ENCODE peak calls at places on chromosomes 16 and 17, in six cellular contexts. One of them, this sample, is unnamed.

GRCh38 chr16:58262592-58262991 is 32.2 kb downstream of the PRSS54 start:
- DNase-seq in fibroblast of lung: no peak
- DNase-seq in A549: no peak
- DNase-seq in tibial nerve: no peak
- DNase-seq in hepatocyte: no peak
- DNase-seq in cardiac muscle cell: no peak
- DNase-seq in this sample: no peak

GRCh38 chr16:27779719-27780161 is 229.8 kb downstream of the KATNIP start:
- DNase-seq in A549: peak; percentile 47
- DNase-seq in fibroblast of lung: peak; percentile 58
- DNase-seq in tibial nerve: peak; percentile 26
- DNase-seq in cardiac muscle cell: peak; percentile 58
- DNase-seq in hepatocyte: peak; percentile 51
- DNase-seq in this sample: peak; percentile 55

GRCh38 chr16:10098991-10099390 is 83.2 kb downstream of the GRIN2A start:
- DNase-seq in A549: no peak
- DNase-seq in fibroblast of lung: no peak
- DNase-seq in hepatocyte: no peak
- DNase-seq in tibial nerve: no peak
- DNase-seq in cardiac muscle cell: no peak
- DNase-seq in this sample: no peak

GRCh38 chr17:28346746-28347246 is 10.5 kb downstream of the POLDIP2 start:
- DNase-seq in fibroblast of lung: peak; percentile 80
- DNase-seq in hepatocyte: peak; percentile 62
- DNase-seq in A549: no peak
- DNase-seq in cardiac muscle cell: peak; percentile 49
- DNase-seq in tibial nerve: no peak
- DNase-seq in this sample: no peak

GRCh38 chr17:37024181-37024637 is 75.5 kb downstream of the AATF start:
- DNase-seq in fibroblast of lung: peak; percentile 16
- DNase-seq in cardiac muscle cell: no peak
- DNase-seq in A549: no peak
- DNase-seq in hepatocyte: no peak
- DNase-seq in tibial nerve: no peak
- DNase-seq in this sample: no peak

GRCh38 chr17:40559016-40559853 is 6.0 kb downstream of the CCR7 start:
- DNase-seq in cardiac muscle cell: no peak
- DNase-seq in A549: no peak
- DNase-seq in fibroblast of lung: no peak
- DNase-seq in tibial nerve: no peak
- DNase-seq in hepatocyte: no peak
- DNase-seq in this sample: peak; percentile 59

GRCh38 chr17:65039349-65039988 is 17.1 kb downstream of the GNA13 start:
- DNase-seq in fibroblast of lung: no peak
- DNase-seq in cardiac muscle cell: no peak
- DNase-seq in hepatocyte: no peak
- DNase-seq in A549: no peak
- DNase-seq in tibial nerve: no peak
- DNase-seq in this sample: no peak

GRCh38 chr16:69150146-69150865 is 17.9 kb downstream of the UTP4 start:
- DNase-seq in fibroblast of lung: peak; percentile 87
- DNase-seq in A549: peak; percentile 77
- DNase-seq in hepatocyte: peak; percentile 90
- DNase-seq in cardiac muscle cell: peak; percentile 88
- DNase-seq in tibial nerve: no peak
- DNase-seq in this sample: peak; percentile 54

GRCh38 chr17:71470062-71470461 is 650.8 kb upstream of the SOX9 start:
- DNase-seq in tibial nerve: no peak
- DNase-seq in hepatocyte: no peak
- DNase-seq in A549: no peak
- DNase-seq in fibroblast of lung: no peak
- DNase-seq in cardiac muscle cell: no peak
- DNase-seq in this sample: no peak

GRCh38 chr17:34713687-34714086 is 134.3 kb downstream of the TMEM132E start:
- DNase-seq in fibroblast of lung: no peak
- DNase-seq in cardiac muscle cell: no peak
- DNase-seq in tibial nerve: no peak
- DNase-seq in A549: no peak
- DNase-seq in hepatocyte: no peak
- DNase-seq in this sample: no peak

GRCh38 chr17:72477529-72477928 is 356.7 kb downstream of the SOX9 start:
- DNase-seq in A549: no peak
- DNase-seq in tibial nerve: no peak
- DNase-seq in cardiac muscle cell: no peak
- DNase-seq in hepatocyte: peak; percentile 46
- DNase-seq in fibroblast of lung: no peak
- DNase-seq in this sample: no peak

GRCh38 chr17:81579821-81580321 is 27.7 kb upstream of the FAAP100 start:
- DNase-seq in hepatocyte: no peak
- DNase-seq in A549: no peak
- DNase-seq in cardiac muscle cell: no peak
- DNase-seq in fibroblast of lung: no peak
- DNase-seq in tibial nerve: no peak
- DNase-seq in this sample: no peak
- H3K4me1 ChIP-seq in hepatocyte: peaks cover 16% of the 10 kb centered on the region
- H3K4me1 ChIP-seq in A549: peaks cover 87% of the 10 kb centered on the region
- H3K4me1 ChIP-seq in cardiac muscle cell: peaks cover 14% of the 10 kb centered on the region
- H3K4me1 ChIP-seq in fibroblast of lung: peaks cover 24% of the 10 kb centered on the region
- H3K4me1 ChIP-seq in tibial nerve: no peaks in the 10 kb centered on the region
- H3K4me1 ChIP-seq in this sample: peaks cover 31% of the 10 kb centered on the region

GRCh38 chr16:4788910-4789309 is 765 bp upstream of the SEPTIN12 start:
- DNase-seq in hepatocyte: no peak
- DNase-seq in cardiac muscle cell: no peak
- DNase-seq in tibial nerve: no peak
- DNase-seq in fibroblast of lung: no peak
- DNase-seq in A549: no peak
- DNase-seq in this sample: no peak
- H3K4me3 ChIP-seq in hepatocyte: no peak overlapping the region
- H3K4me3 ChIP-seq in cardiac muscle cell: no peak overlapping the region
- H3K4me3 ChIP-seq in tibial nerve: no peak overlapping the region
- H3K4me3 ChIP-seq in fibroblast of lung: no peak overlapping the region
- H3K4me3 ChIP-seq in A549: no peak overlapping the region
- H3K4me3 ChIP-seq in this sample: no peak overlapping the region

GRCh38 chr16:35731341-35732040 is 2272.1 kb downstream of the TP53TG3F start:
- DNase-seq in A549: no peak
- DNase-seq in fibroblast of lung: no peak
- DNase-seq in hepatocyte: no peak
- DNase-seq in tibial nerve: no peak
- DNase-seq in cardiac muscle cell: no peak
- DNase-seq in this sample: no peak

GRCh38 chr16:35724551-35724950 is 2265.1 kb downstream of the TP53TG3F start:
- DNase-seq in fibroblast of lung: no peak
- DNase-seq in hepatocyte: no peak
- DNase-seq in cardiac muscle cell: no peak
- DNase-seq in tibial nerve: no peak
- DNase-seq in A549: no peak
- DNase-seq in this sample: no peak

GRCh38 chr16:35730251-35730650 is 2270.8 kb downstream of the TP53TG3F start:
- DNase-seq in tibial nerve: no peak
- DNase-seq in A549: no peak
- DNase-seq in fibroblast of lung: no peak
- DNase-seq in cardiac muscle cell: no peak
- DNase-seq in hepatocyte: no peak
- DNase-seq in this sample: no peak

GRCh38 chr16:35725949-35726348 is 2266.5 kb downstream of the TP53TG3F start:
- DNase-seq in tibial nerve: no peak
- DNase-seq in hepatocyte: no peak
- DNase-seq in cardiac muscle cell: no peak
- DNase-seq in fibroblast of lung: no peak
- DNase-seq in A549: no peak
- DNase-seq in this sample: no peak
- H3K9me3 ChIP-seq in tibial nerve: peaks cover 95% of the 10 kb centered on the region
- H3K9me3 ChIP-seq in hepatocyte: no peaks in the 10 kb centered on the region
- H3K9me3 ChIP-seq in cardiac muscle cell: no peaks in the 10 kb centered on the region
- H3K9me3 ChIP-seq in fibroblast of lung: no peaks in the 10 kb centered on the region
- H3K9me3 ChIP-seq in A549: peaks cover 3% of the 10 kb centered on the region
- H3K9me3 ChIP-seq in this sample: peaks cover 17% of the 10 kb centered on the region

GRCh38 chr17:78343433-78344201 is 16.3 kb downstream of the SOCS3 start:
- DNase-seq in tibial nerve: no peak
- DNase-seq in fibroblast of lung: no peak
- DNase-seq in hepatocyte: no peak
- DNase-seq in A549: no peak
- DNase-seq in cardiac muscle cell: no peak
- DNase-seq in this sample: no peak
- H3K4me1 ChIP-seq in tibial nerve: peaks cover 34% of the 10 kb centered on the region
- H3K4me1 ChIP-seq in fibroblast of lung: peaks cover 31% of the 10 kb centered on the region
- H3K4me1 ChIP-seq in hepatocyte: peaks cover 23% of the 10 kb centered on the region
- H3K4me1 ChIP-seq in A549: peaks cover 59% of the 10 kb centered on the region
- H3K4me1 ChIP-seq in cardiac muscle cell: peaks cover 11% of the 10 kb centered on the region
- H3K4me1 ChIP-seq in this sample: peaks cover 31% of the 10 kb centered on the region

DNA sequence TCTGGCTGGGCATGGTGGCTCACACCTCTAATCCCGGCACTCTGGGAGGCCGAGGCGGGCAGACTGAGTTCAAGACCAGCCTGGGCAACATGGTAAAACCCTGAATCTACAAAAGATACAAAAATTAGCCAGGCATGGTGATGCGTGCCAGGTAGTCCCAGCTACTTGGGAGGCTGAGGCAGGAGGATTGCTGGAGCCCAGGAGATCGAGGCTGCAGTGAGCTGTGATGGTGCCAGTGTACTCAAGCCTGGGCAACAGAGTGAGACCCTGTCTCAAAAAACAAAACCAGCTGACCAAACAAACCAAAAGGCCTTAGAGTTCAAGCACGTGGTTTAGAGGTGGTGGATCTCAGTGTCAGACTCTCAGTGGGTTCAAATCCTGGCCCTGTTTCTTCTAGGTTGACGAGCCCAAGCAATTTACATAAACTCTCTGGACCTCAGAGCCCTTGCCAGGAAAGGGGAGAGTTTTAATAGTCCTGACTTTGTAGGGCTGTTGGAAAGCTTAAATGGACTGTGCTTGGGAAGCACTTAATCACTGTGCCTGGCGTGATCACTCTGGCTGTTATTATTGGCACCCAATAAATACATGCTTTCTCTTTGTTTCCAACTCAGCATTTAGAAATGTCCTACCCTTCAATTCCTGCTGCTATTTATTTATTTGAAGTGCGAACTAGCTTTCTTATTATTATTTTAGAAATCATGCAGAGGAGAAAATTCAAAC is 44.7 kb downstream of the ABCC1 start:
- DNase-seq in tibial nerve: no peak
- DNase-seq in fibroblast of lung: peak; percentile 87
- DNase-seq in cardiac muscle cell: no peak
- DNase-seq in hepatocyte: no peak
- DNase-seq in A549: no peak
- DNase-seq in this sample: peak; percentile 56
- H3K4me3 ChIP-seq in tibial nerve: no peak overlapping the region
- H3K4me3 ChIP-seq in fibroblast of lung: no peak overlapping the region
- H3K4me3 ChIP-seq in cardiac muscle cell: no peak overlapping the region
- H3K4me3 ChIP-seq in hepatocyte: no peak overlapping the region
- H3K4me3 ChIP-seq in A549: no peak overlapping the region
- H3K4me3 ChIP-seq in this sample: no peak overlapping the region

DNA sequence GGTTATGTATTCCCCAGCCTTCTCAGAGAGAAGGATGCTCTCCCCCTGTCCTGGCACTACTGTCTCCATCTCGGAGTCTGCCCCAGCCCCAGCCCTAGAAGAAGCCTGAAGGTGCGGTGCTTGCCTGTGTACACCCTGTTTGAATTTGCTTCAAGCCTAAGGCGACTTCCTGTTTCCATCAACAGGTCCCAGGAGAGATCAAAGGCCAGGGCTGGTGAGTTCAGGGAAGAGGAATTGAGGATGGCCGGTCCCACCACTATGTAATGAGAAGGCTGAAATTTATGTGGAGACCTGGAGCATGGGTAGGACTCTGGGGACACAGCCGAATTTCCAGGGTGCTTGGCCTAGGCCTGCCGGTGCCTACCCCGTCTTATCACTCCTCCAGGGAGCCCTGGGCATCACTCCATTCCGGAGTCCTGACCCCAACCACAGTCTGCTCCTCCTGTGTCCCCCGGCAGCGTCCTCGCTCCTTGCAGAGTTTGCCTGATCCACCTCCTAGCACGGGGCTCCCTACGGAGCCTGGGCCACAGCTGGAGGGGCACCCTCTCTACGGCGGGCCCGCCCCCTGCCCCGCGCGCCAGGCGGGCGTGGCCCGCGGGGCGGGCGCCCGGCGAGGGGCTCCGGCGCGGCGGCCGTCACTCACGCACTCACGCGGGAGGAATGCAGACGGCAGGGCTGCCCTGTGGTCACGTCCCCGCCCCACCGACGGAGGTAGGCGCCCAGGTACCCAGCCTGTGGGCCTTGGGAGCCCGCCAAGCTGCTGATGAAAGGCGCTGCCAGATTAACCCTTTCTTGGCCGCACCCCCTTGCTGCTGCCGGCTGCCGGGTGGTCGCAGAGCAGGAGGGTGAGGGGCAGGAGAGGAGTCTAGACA is 53.8 kb upstream of the TAC4 start:
- DNase-seq in fibroblast of lung: no peak
- DNase-seq in hepatocyte: peak; percentile 68
- DNase-seq in A549: peak; percentile 43
- DNase-seq in tibial nerve: no peak
- DNase-seq in cardiac muscle cell: peak; percentile 50
- DNase-seq in this sample: no peak
- H3K9me3 ChIP-seq in fibroblast of lung: no peaks in the 10 kb centered on the region
- H3K9me3 ChIP-seq in hepatocyte: no peaks in the 10 kb centered on the region
- H3K9me3 ChIP-seq in A549: no peaks in the 10 kb centered on the region
- H3K9me3 ChIP-seq in tibial nerve: no peaks in the 10 kb centered on the region
- H3K9me3 ChIP-seq in cardiac muscle cell: no peaks in the 10 kb centered on the region
- H3K9me3 ChIP-seq in this sample: no peaks in the 10 kb centered on the region

GRCh38 chr17:82648165-82648668 is at the start of gene WDR45B:
- DNase-seq in hepatocyte: peak; percentile 98
- DNase-seq in fibroblast of lung: peak; percentile 98
- DNase-seq in cardiac muscle cell: peak; percentile 97
- DNase-seq in A549: peak; percentile 98
- DNase-seq in tibial nerve: peak; percentile 87
- DNase-seq in this sample: peak; percentile 94

GRCh38 chr17:82647593-82648164 is 565 bp downstream of the WDR45B start:
- DNase-seq in tibial nerve: no peak
- DNase-seq in fibroblast of lung: no peak
- DNase-seq in A549: peak; percentile 56
- DNase-seq in cardiac muscle cell: peak; percentile 35
- DNase-seq in hepatocyte: peak; percentile 68
- DNase-seq in this sample: peak; percentile 28

GRCh38 chr17:82648761-82649474 is 674 bp upstream of the WDR45B start:
- DNase-seq in A549: no peak
- DNase-seq in hepatocyte: no peak
- DNase-seq in tibial nerve: no peak
- DNase-seq in fibroblast of lung: no peak
- DNase-seq in cardiac muscle cell: peak; percentile 52
- DNase-seq in this sample: peak; percentile 47

GRCh38 chr17:82649501-82650261 is 1.4 kb upstream of the WDR45B start:
- DNase-seq in A549: no peak
- DNase-seq in hepatocyte: no peak
- DNase-seq in fibroblast of lung: no peak
- DNase-seq in tibial nerve: no peak
- DNase-seq in cardiac muscle cell: no peak
- DNase-seq in this sample: no peak

DNA sequence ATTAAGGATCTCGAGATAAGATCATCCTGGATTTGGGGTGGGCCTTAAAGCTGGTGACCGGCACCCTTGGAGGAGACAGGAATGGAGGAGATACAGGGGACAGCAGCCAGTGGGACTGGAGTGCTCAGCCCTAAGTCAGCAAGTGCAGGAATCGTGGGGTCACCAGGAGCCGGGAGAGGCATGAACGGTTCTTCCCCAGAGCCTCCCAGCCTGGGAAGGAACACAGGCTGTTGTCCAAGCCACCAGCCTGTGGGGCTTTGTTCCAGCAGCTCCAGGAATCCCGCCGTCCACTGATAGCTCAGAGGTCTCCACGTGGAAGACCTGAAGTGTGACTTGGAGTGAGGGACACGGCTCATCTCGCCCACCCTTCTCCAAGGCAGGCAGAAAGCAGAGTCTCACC is 2.5 kb upstream of the WDR45B start:
- DNase-seq in fibroblast of lung: no peak
- DNase-seq in cardiac muscle cell: no peak
- DNase-seq in A549: no peak
- DNase-seq in hepatocyte: no peak
- DNase-seq in tibial nerve: no peak
- DNase-seq in this sample: no peak
- H3K4me1 ChIP-seq in fibroblast of lung: peaks cover 3% of the 10 kb centered on the region
- H3K4me1 ChIP-seq in cardiac muscle cell: peaks cover 6% of the 10 kb centered on the region
- H3K4me1 ChIP-seq in A549: peaks cover 27% of the 10 kb centered on the region
- H3K4me1 ChIP-seq in hepatocyte: peaks cover 16% of the 10 kb centered on the region
- H3K4me1 ChIP-seq in tibial nerve: peaks cover 17% of the 10 kb centered on the region
- H3K4me1 ChIP-seq in this sample: no peaks in the 10 kb centered on the region